ENCODE peak calls at places on chromosomes 7 and 10, in ten cellular contexts. I is AG09309, X is astrocyte, Z is ascending aorta, S is left ventricle myocardium inferior, L is endothelial cell, A is colonic mucosa, F is GM13976, T is osteocyte, B is upper lobe of right lung. R is an unnamed sample.

GRCh38 chr10:48458662-48459048 is 146.2 kb downstream of the ARHGAP22 start:
- DNase-seq in I (no peak), X (no peak), Z (no peak), S (no peak), L (no peak), A (peak), F (no peak), T (peak), B (peak), R (no peak)

GRCh38 chr7:108618056-108618455 is 48.4 kb downstream of the DNAJB9 start:
- DNase-seq in I (no peak), X (no peak), Z (no peak), S (no peak), L (no peak), A (no peak), F (no peak), T (no peak), B (no peak), R (no peak)

GRCh38 chr7:139041378-139042053 is 5.7 kb upstream of the ZC3HAV1L start:
- DNase-seq in I (no peak), X (no peak), Z (no peak), S (no peak), L (no peak), A (no peak), F (no peak), T (no peak), B (no peak), R (no peak)

GRCh38 chr10:22925088-22925487 is 2.8 kb upstream of the ARMC3 start:
- DNase-seq in I (no peak), X (no peak), Z (no peak), S (no peak), L (no peak), A (no peak), F (no peak), T (no peak), B (no peak), R (no peak)

GRCh38 chr10:59752278-59752940 is 846 bp downstream of the MRLN start:
- DNase-seq in I (no peak), X (no peak), Z (no peak), S (no peak), L (no peak), A (no peak), F (no peak), T (no peak), B (no peak), R (no peak)

GRCh38 chr7:39951156-39951942 is 1.3 kb downstream of the CDK13 start:
- DNase-seq in I (no peak), X (peak), Z (peak), S (peak), L (peak), A (peak), F (peak), T (peak), B (peak), R (no peak)

GRCh38 chr7:130758429-130759056 is 24.5 kb upstream of the KLF14 start:
- DNase-seq in I (peak), X (peak), Z (no peak), S (no peak), L (no peak), A (no peak), F (peak), T (no peak), B (no peak), R (no peak)

GRCh38 chr10:57823398-57823797 is 444.3 kb downstream of the IPMK start:
- DNase-seq in I (no peak), X (no peak), Z (no peak), S (no peak), L (no peak), A (no peak), F (no peak), T (no peak), B (no peak), R (no peak)

GRCh38 chr7:31954500-31954899 is 115.7 kb downstream of the PDE1C start:
- DNase-seq in I (no peak), X (no peak), Z (no peak), S (no peak), L (no peak), A (no peak), F (no peak), T (no peak), B (no peak), R (no peak)

GRCh38 chr7:154688952-154689351 is 314.0 kb downstream of the PAXIP1 start:
- DNase-seq in I (no peak), X (no peak), Z (no peak), S (no peak), L (no peak), A (no peak), F (no peak), T (no peak), B (no peak), R (no peak)

GRCh38 chr7:137992738-137993394 is 9.0 kb downstream of the CREB3L2 start:
- DNase-seq in I (peak), X (peak), Z (peak), S (peak), L (no peak), A (no peak), F (no peak), T (no peak), B (no peak), R (no peak)

GRCh38 chr10:132994371-132994796 is 52.0 kb upstream of the CFAP46 start:
- DNase-seq in I (no peak), X (no peak), Z (no peak), S (no peak), L (no peak), A (no peak), F (no peak), T (no peak), B (no peak), R (no peak)

GRCh38 chr7:50751136-50751535 is 31.6 kb downstream of the GRB10 start:
- DNase-seq in I (no peak), X (no peak), Z (no peak), S (no peak), L (no peak), A (no peak), F (no peak), T (no peak), B (no peak), R (no peak)

GRCh38 chr7:904847-905246 is 28.5 kb downstream of the GET4 start:
- DNase-seq in I (no peak), X (no peak), Z (no peak), S (no peak), L (no peak), A (no peak), F (no peak), T (no peak), B (no peak), R (no peak)

GRCh38 chr7:150374472-150374871 is 4.7 kb upstream of the ZNF775 start:
- DNase-seq in I (no peak), X (no peak), Z (peak), S (no peak), L (no peak), A (no peak), F (no peak), T (no peak), B (peak), R (no peak)

GRCh38 chr7:82166666-82167065 is 276.9 kb downstream of the CACNA2D1 start:
- DNase-seq in I (no peak), X (no peak), Z (no peak), S (no peak), L (no peak), A (no peak), F (no peak), T (no peak), B (no peak), R (no peak)

GRCh38 chr10:62815373-62816111 is 624 bp downstream of the EGR2 start:
- DNase-seq in I (no peak), X (peak), Z (no peak), S (no peak), L (no peak), A (peak), F (no peak), T (no peak), B (peak), R (no peak)

GRCh38 chr7:77866370-77866769 is 67.8 kb downstream of the PHTF2 start:
- DNase-seq in I (no peak), X (no peak), Z (no peak), S (no peak), L (no peak), A (no peak), F (no peak), T (no peak), B (no peak), R (no peak)

GRCh38 chr7:28536259-28536658 is 123.9 kb downstream of the CREB5 start:
- DNase-seq in I (no peak), X (peak), Z (no peak), S (no peak), L (peak), A (no peak), F (no peak), T (no peak), B (no peak), R (peak)

GRCh38 chr10:78450807-78451485 is 417.3 kb downstream of the RPS24 start:
- DNase-seq in I (no peak), X (no peak), Z (peak), S (no peak), L (no peak), A (no peak), F (no peak), T (no peak), B (no peak), R (no peak)

GRCh38 chr7:129684777-129685176 is 73.3 kb downstream of the NRF1 start:
- DNase-seq in I (no peak), X (no peak), Z (no peak), S (no peak), L (no peak), A (no peak), F (no peak), T (no peak), B (no peak), R (peak)

GRCh38 chr7:112596260-112596659 is 115.5 kb downstream of the LSMEM1 start:
- DNase-seq in I (peak), X (peak), Z (no peak), S (no peak), L (no peak), A (no peak), F (no peak), T (no peak), B (no peak), R (no peak)

GRCh38 chr7:36287371-36288241 is 102.1 kb upstream of the ANLN start:
- DNase-seq in I (no peak), X (no peak), Z (no peak), S (no peak), L (no peak), A (peak), F (no peak), T (no peak), B (no peak), R (no peak)

GRCh38 chr10:5679606-5680005 is 5.0 kb upstream of the TASOR2 start:
- DNase-seq in I (peak), X (no peak), Z (no peak), S (no peak), L (no peak), A (no peak), F (no peak), T (no peak), B (no peak), R (no peak)
- TF ChIP-seq CTCF in I (peak), X (no peak), Z (no peak), S (no peak), L (no peak), A (no peak), F (no peak), T (no peak), B (no peak), R (peak)

DNA sequence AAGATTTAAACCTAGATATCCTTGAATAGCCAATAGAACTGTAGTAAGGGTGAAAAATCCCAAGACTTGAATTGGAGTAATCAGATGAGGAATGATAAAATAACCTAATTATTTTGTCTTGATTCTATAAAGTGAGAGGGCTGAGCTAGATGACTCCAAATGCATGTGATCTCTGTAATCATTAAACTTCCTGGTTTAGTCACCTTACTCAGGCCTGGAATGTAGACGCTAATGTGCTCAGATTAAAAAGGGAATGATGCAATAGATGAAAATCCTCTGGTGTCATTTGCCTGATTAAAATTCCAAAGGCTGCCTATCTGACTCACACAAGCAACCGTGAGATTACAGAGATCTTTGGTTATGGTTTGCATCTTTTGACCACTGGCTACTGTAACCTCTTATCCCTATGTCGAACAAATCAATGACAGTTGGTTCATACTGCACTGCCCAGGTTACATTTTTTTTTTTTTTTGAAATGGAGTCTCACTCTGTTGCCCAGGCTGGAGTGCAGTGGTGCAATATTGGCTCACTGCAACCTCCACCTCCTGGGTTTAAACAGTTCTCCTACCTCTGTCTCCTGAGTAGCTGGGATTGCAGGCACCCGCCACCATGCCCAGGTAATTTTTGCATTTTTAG is 2.9 kb upstream of the HKDC1 start:
- DNase-seq in I (peak), X (peak), Z (no peak), S (no peak), L (no peak), A (no peak), F (no peak), T (no peak), B (no peak), R (peak)
- TF ChIP-seq CTCF in I (no peak), X (no peak), Z (no peak), S (no peak), L (no peak), A (no peak), F (no peak), T (no peak), B (no peak), R (no peak)

GRCh38 chr7:116093516-116094301 is 63.1 kb upstream of the TFEC start:
- DNase-seq in I (no peak), X (no peak), Z (no peak), S (no peak), L (no peak), A (no peak), F (no peak), T (no peak), B (no peak), R (no peak)

GRCh38 chr7:116098175-116098574 is 67.6 kb upstream of the TFEC start:
- DNase-seq in I (no peak), X (no peak), Z (no peak), S (no peak), L (no peak), A (no peak), F (no peak), T (no peak), B (no peak), R (no peak)

GRCh38 chr7:116101709-116102108 is 71.1 kb upstream of the TFEC start:
- DNase-seq in I (no peak), X (peak), Z (no peak), S (no peak), L (no peak), A (no peak), F (no peak), T (no peak), B (no peak), R (no peak)

GRCh38 chr7:116097365-116098009 is 66.9 kb upstream of the TFEC start:
- DNase-seq in I (peak), X (peak), Z (no peak), S (no peak), L (no peak), A (no peak), F (no peak), T (no peak), B (no peak), R (peak)
- TF ChIP-seq CTCF in I (peak), X (peak), Z (no peak), S (no peak), L (peak), A (no peak), F (no peak), T (no peak), B (no peak), R (peak)

DNA sequence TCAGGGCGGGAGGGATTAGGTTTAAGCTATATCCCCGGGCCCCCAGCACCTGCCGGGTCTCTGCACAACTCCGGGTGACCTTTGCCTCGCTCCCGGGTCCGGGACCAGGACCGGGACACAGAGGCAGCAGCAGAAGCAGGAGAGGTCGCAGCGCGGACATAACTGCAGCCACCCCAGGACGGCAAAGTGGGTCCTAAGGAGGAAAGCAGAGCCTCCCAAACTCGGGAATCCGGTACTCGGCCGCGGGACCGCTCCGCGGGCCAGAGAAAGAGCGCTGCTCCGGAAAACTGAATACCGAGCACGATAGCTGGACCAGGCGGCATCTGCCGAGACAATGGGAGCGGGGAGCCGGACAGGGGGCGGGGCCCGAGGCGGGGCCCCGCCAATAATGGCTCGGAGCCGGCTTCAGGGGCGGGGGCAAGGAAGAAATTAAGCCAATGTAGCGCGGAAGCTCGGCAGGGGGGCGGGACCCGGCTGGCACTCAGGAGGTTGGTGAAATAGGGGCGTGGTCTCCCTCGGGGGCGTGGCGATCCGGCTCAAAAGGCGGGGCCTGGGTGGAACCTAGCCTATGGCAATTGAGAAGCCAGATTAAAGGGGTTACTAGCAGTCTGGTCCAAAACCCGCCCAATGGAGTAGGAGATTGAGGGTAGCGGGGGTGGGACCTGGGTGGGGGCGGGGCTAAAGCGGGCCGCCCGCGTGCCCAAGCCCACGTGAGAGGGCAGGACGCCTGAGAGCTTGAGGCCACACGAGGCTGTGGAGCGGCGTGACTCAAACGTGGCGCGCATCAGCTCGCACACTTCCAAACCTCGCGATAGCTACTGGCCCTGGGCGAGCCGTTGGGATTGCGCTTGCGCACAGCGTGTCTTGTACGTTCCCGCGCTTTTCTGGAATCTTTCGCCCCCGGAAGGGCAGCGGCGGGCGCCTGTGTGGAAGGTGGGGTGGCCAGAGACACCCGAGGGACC is at the start of the genes GPC2 and STAG3:
- DNase-seq in I (peak), X (peak), Z (peak), S (peak), L (peak), A (peak), F (peak), T (peak), B (peak), R (peak)
- TF ChIP-seq CTCF in I (no peak), X (no peak), Z (no peak), S (no peak), L (no peak), A (no peak), F (no peak), T (no peak), B (no peak), R (no peak)

GRCh38 chr10:1944487-1944886 is 207.2 kb upstream of the ADARB2 start:
- DNase-seq in I (no peak), X (no peak), Z (no peak), S (no peak), L (no peak), A (no peak), F (no peak), T (no peak), B (no peak), R (no peak)

GRCh38 chr10:1942478-1942877 is 205.2 kb upstream of the ADARB2 start:
- DNase-seq in I (no peak), X (no peak), Z (no peak), S (no peak), L (no peak), A (no peak), F (no peak), T (no peak), B (no peak), R (no peak)

GRCh38 chr10:1935912-1936311 is 198.6 kb upstream of the ADARB2 start:
- DNase-seq in I (no peak), X (no peak), Z (no peak), S (no peak), L (no peak), A (no peak), F (no peak), T (no peak), B (no peak), R (no peak)

GRCh38 chr10:1938317-1938716 is 201.0 kb upstream of the ADARB2 start:
- DNase-seq in I (no peak), X (no peak), Z (no peak), S (no peak), L (no peak), A (no peak), F (no peak), T (no peak), B (no peak), R (no peak)

GRCh38 chr10:1939016-1939415 is 201.7 kb upstream of the ADARB2 start:
- DNase-seq in I (no peak), X (no peak), Z (no peak), S (no peak), L (no peak), A (no peak), F (no peak), T (no peak), B (no peak), R (no peak)
- TF ChIP-seq CTCF in I (no peak), X (no peak), Z (no peak), S (no peak), L (no peak), A (no peak), F (no peak), T (no peak), B (no peak), R (no peak)

R was measured in epithelial cell of proximal tubule.